ENCODE peak calls at places on chromosomes 5 and 9, in five cellular contexts. K, G, F, U and H are unnamed samples.
A peak's percentile ranks its signal among the peaks of the same experiment; 100 is the strongest.

GRCh38 chr5:79774171-79774854 is 84.7 kb downstream of the CMYA5 start:
- DNase-seq in F (peak; percentile 3), U (no peak), K (no peak), G (peak; percentile 48), H (no peak)

GRCh38 chr5:126002222-126002897 is 420.8 kb upstream of the GRAMD2B start:
- DNase-seq in K (peak; percentile 54), G (peak; percentile 86), U (peak; percentile 79), F (no peak), H (peak; percentile 96)

GRCh38 chr5:102231693-102232619 is 64.1 kb downstream of the SLCO4C1 start:
- DNase-seq in F (no peak), U (no peak), G (no peak), K (no peak), H (no peak)

GRCh38 chr5:9765421-9765820 is 135.3 kb upstream of the TAS2R1 start:
- DNase-seq in G (no peak), K (no peak), U (no peak), F (no peak), H (peak; percentile 31)

GRCh38 chr5:130277002-130277401 is 372.7 kb downstream of the CHSY3 start:
- DNase-seq in U (no peak), K (no peak), F (no peak), G (no peak), H (no peak)

GRCh38 chr5:125140855-125141254 is 394.4 kb upstream of the ZNF608 start:
- DNase-seq in F (no peak), K (no peak), G (no peak), U (no peak), H (peak; percentile 80)

GRCh38 chr9:96073531-96074284 is 198.2 kb downstream of the ERCC6L2 start:
- DNase-seq in K (peak; percentile 81), G (no peak), F (peak; percentile 7), U (no peak), H (no peak)

GRCh38 chr5:119312403-119312802 is 43.4 kb upstream of the TNFAIP8 start:
- DNase-seq in U (no peak), K (no peak), F (no peak), G (no peak), H (no peak)

GRCh38 chr9:109469646-109470358 is 28.3 kb downstream of the PTPN3 start:
- DNase-seq in G (peak; percentile 88), U (peak; percentile 74), F (peak; percentile 79), K (peak; percentile 82), H (peak; percentile 66)

GRCh38 chr9:98708103-98708932 is 417 bp downstream of the GABBR2 start:
- DNase-seq in G (no peak), K (no peak), F (no peak), U (no peak), H (no peak)

GRCh38 chr9:101528015-101528414 is 5.6 kb upstream of the RNF20 start:
- DNase-seq in K (no peak), F (no peak), U (no peak), G (no peak), H (no peak)

GRCh38 chr9:36836486-36836885 is 197.6 kb downstream of the PAX5 start:
- DNase-seq in U (no peak), K (no peak), F (no peak), G (no peak), H (no peak)

GRCh38 chr5:612498-613424 is 621 bp downstream of the CEP72 start:
- DNase-seq in G (peak; percentile 18), K (peak; percentile 36), F (peak; percentile 58), U (no peak), H (no peak)

GRCh38 chr9:4024281-4024680 is 275.6 kb downstream of the GLIS3 start:
- DNase-seq in K (no peak), F (no peak), G (no peak), U (no peak), H (no peak)

GRCh38 chr5:168409601-168410458 is 76.4 kb upstream of the RARS1 start:
- DNase-seq in F (peak; percentile 47), K (no peak), G (peak; percentile 83), U (peak; percentile 58), H (peak; percentile 90)

GRCh38 chr5:115267617-115268016 is 4.9 kb upstream of the PGGT1B start:
- DNase-seq in G (no peak), U (no peak), K (no peak), F (no peak), H (peak; percentile 53)

GRCh38 chr5:113271015-113271414 is 163.8 kb downstream of the TSSK1B start:
- DNase-seq in G (peak; percentile 14), F (no peak), U (no peak), K (no peak), H (peak; percentile 80)

GRCh38 chr5:180133971-180134508 is 62.5 kb upstream of the RNF130 start:
- DNase-seq in K (no peak), U (no peak), F (no peak), G (no peak), H (no peak)

GRCh38 chr5:142688278-142688677 is 2.4 kb upstream of the FGF1 start:
- DNase-seq in F (no peak), K (no peak), G (no peak), U (no peak), H (no peak)

GRCh38 chr5:159489779-159490178 is 159.5 kb upstream of the IL12B start:
- DNase-seq in U (no peak), F (no peak), K (no peak), G (no peak), H (no peak)

GRCh38 chr5:151899400-151899799 is 25.3 kb downstream of the GLRA1 start:
- DNase-seq in F (no peak), K (no peak), U (no peak), G (no peak), H (no peak)

GRCh38 chr5:90193185-90193822 is 216.3 kb downstream of the CETN3 start:
- DNase-seq in G (no peak), U (no peak), K (peak; percentile 19), F (no peak), H (no peak)

GRCh38 chr9:91766301-91766700 is 183.7 kb downstream of the ROR2 start:
- DNase-seq in G (no peak), U (no peak), F (no peak), K (no peak), H (no peak)

GRCh38 chr9:75169623-75170022 is 81.3 kb downstream of the OSTF1 start:
- DNase-seq in F (peak; percentile 50), K (no peak), U (no peak), G (peak; percentile 36), H (peak; percentile 45)

GRCh38 chr9:135218331-135219225 is 131.1 kb downstream of the OLFM1 start:
- DNase-seq in K (peak; percentile 31), F (no peak), U (no peak), G (no peak), H (no peak)

GRCh38 chr9:118586978-118587377 is 782.3 kb downstream of the BRINP1 start:
- DNase-seq in K (no peak), G (no peak), U (no peak), F (no peak), H (no peak)